ENCODE peak calls at places on chromosomes 13 and 19, in eight cellular contexts. One of them, this sample, is unnamed.
A peak's percentile ranks its signal among the peaks of the same experiment; 100 is the strongest.

GRCh38 chr13:48156466-48156865 is 61.6 kb upstream of the MED4 start:
- DNase-seq in GM13977: no peak
- DNase-seq in psoas muscle: no peak
- DNase-seq in upper lobe of left lung: peak; percentile 45
- DNase-seq in body of pancreas: peak; percentile 18
- DNase-seq in PC-9: no peak
- DNase-seq in left lung: no peak
- DNase-seq in IMR-90: no peak
- DNase-seq in this sample: no peak

GRCh38 chr13:51444922-51445321 is 7.9 kb downstream of the INTS6 start:
- DNase-seq in GM13977: no peak
- DNase-seq in psoas muscle: no peak
- DNase-seq in upper lobe of left lung: no peak
- DNase-seq in body of pancreas: no peak
- DNase-seq in PC-9: no peak
- DNase-seq in left lung: no peak
- DNase-seq in IMR-90: peak; percentile 68
- DNase-seq in this sample: no peak

GRCh38 chr19:7869453-7869909 is 4.7 kb downstream of the PRR36 start:
- DNase-seq in GM13977: peak; percentile 93
- DNase-seq in psoas muscle: peak; percentile 49
- DNase-seq in upper lobe of left lung: peak; percentile 76
- DNase-seq in body of pancreas: peak; percentile 65
- DNase-seq in PC-9: peak; percentile 63
- DNase-seq in left lung: peak; percentile 87
- DNase-seq in IMR-90: peak; percentile 28
- DNase-seq in this sample: peak; percentile 75

GRCh38 chr13:111204438-111205177 is 89.5 kb downstream of the ARHGEF7 start:
- DNase-seq in GM13977: no peak
- DNase-seq in psoas muscle: peak; percentile 60
- DNase-seq in upper lobe of left lung: peak; percentile 69
- DNase-seq in body of pancreas: peak; percentile 50
- DNase-seq in PC-9: no peak
- DNase-seq in left lung: no peak
- DNase-seq in IMR-90: peak; percentile 84
- DNase-seq in this sample: no peak

GRCh38 chr19:35696835-35697234 is 7.5 kb upstream of the ZBTB32 start:
- DNase-seq in GM13977: peak; percentile 72
- DNase-seq in psoas muscle: no peak
- DNase-seq in upper lobe of left lung: no peak
- DNase-seq in body of pancreas: no peak
- DNase-seq in PC-9: no peak
- DNase-seq in left lung: no peak
- DNase-seq in IMR-90: no peak
- DNase-seq in this sample: no peak

GRCh38 chr13:39415403-39415802 is 187.6 kb downstream of the LHFPL6 start:
- DNase-seq in GM13977: no peak
- DNase-seq in psoas muscle: peak; percentile 41
- DNase-seq in upper lobe of left lung: peak; percentile 61
- DNase-seq in body of pancreas: peak; percentile 33
- DNase-seq in PC-9: no peak
- DNase-seq in left lung: no peak
- DNase-seq in IMR-90: peak; percentile 43
- DNase-seq in this sample: no peak

GRCh38 chr13:31674056-31674455 is 65.3 kb upstream of the RXFP2 start:
- DNase-seq in GM13977: no peak
- DNase-seq in psoas muscle: no peak
- DNase-seq in upper lobe of left lung: no peak
- DNase-seq in body of pancreas: no peak
- DNase-seq in PC-9: no peak
- DNase-seq in left lung: no peak
- DNase-seq in IMR-90: no peak
- DNase-seq in this sample: no peak

GRCh38 chr13:42320375-42320787 is 48.4 kb downstream of the AKAP11 start:
- DNase-seq in GM13977: no peak
- DNase-seq in psoas muscle: no peak
- DNase-seq in upper lobe of left lung: no peak
- DNase-seq in body of pancreas: no peak
- DNase-seq in PC-9: no peak
- DNase-seq in left lung: no peak
- DNase-seq in IMR-90: no peak
- DNase-seq in this sample: no peak

GRCh38 chr13:30340367-30341184 is 33.2 kb upstream of the KATNAL1 start:
- DNase-seq in GM13977: no peak
- DNase-seq in psoas muscle: peak; percentile 78
- DNase-seq in upper lobe of left lung: peak; percentile 60
- DNase-seq in body of pancreas: peak; percentile 53
- DNase-seq in PC-9: peak; percentile 66
- DNase-seq in left lung: no peak
- DNase-seq in IMR-90: peak; percentile 89
- DNase-seq in this sample: no peak

GRCh38 chr13:40980466-40980865 is 38.6 kb downstream of the ELF1 start:
- DNase-seq in GM13977: no peak
- DNase-seq in psoas muscle: no peak
- DNase-seq in upper lobe of left lung: no peak
- DNase-seq in body of pancreas: no peak
- DNase-seq in PC-9: no peak
- DNase-seq in left lung: no peak
- DNase-seq in IMR-90: no peak
- DNase-seq in this sample: no peak

GRCh38 chr19:35134601-35135091 is at the start of gene LGI4:
- DNase-seq in GM13977: no peak
- DNase-seq in psoas muscle: no peak
- DNase-seq in upper lobe of left lung: no peak
- DNase-seq in body of pancreas: no peak
- DNase-seq in PC-9: no peak
- DNase-seq in left lung: no peak
- DNase-seq in IMR-90: no peak
- DNase-seq in this sample: no peak

GRCh38 chr19:38229585-38230073 is 5.6 kb upstream of the DPF1 start:
- DNase-seq in GM13977: peak; percentile 94
- DNase-seq in psoas muscle: peak; percentile 43
- DNase-seq in upper lobe of left lung: peak; percentile 41
- DNase-seq in body of pancreas: peak; percentile 57
- DNase-seq in PC-9: no peak
- DNase-seq in left lung: no peak
- DNase-seq in IMR-90: peak; percentile 91
- DNase-seq in this sample: peak; percentile 83

GRCh38 chr13:82625753-82626152 is 1256.5 kb downstream of the SLITRK1 start:
- DNase-seq in GM13977: no peak
- DNase-seq in psoas muscle: no peak
- DNase-seq in upper lobe of left lung: no peak
- DNase-seq in body of pancreas: no peak
- DNase-seq in PC-9: no peak
- DNase-seq in left lung: no peak
- DNase-seq in IMR-90: no peak
- DNase-seq in this sample: no peak

GRCh38 chr13:34750078-34750703 is 191.9 kb upstream of the NBEA start:
- DNase-seq in GM13977: no peak
- DNase-seq in psoas muscle: no peak
- DNase-seq in upper lobe of left lung: no peak
- DNase-seq in body of pancreas: peak; percentile 27
- DNase-seq in PC-9: no peak
- DNase-seq in left lung: no peak
- DNase-seq in IMR-90: no peak
- DNase-seq in this sample: no peak

GRCh38 chr13:98333481-98333880 is 156.4 kb upstream of the RNF113B start:
- DNase-seq in GM13977: no peak
- DNase-seq in psoas muscle: no peak
- DNase-seq in upper lobe of left lung: no peak
- DNase-seq in body of pancreas: no peak
- DNase-seq in PC-9: peak; percentile 26
- DNase-seq in left lung: no peak
- DNase-seq in IMR-90: no peak
- DNase-seq in this sample: no peak

GRCh38 chr13:46905249-46905648 is 8.4 kb upstream of the HTR2A start:
- DNase-seq in GM13977: no peak
- DNase-seq in psoas muscle: no peak
- DNase-seq in upper lobe of left lung: no peak
- DNase-seq in body of pancreas: no peak
- DNase-seq in PC-9: no peak
- DNase-seq in left lung: no peak
- DNase-seq in IMR-90: peak; percentile 26
- DNase-seq in this sample: no peak
- TF ChIP-seq CTCF in GM13977: peak; percentile 58
- TF ChIP-seq CTCF in psoas muscle: no peak
- TF ChIP-seq CTCF in upper lobe of left lung: no peak
- TF ChIP-seq CTCF in body of pancreas: no peak
- TF ChIP-seq CTCF in PC-9: no peak
- TF ChIP-seq CTCF in left lung: no peak
- TF ChIP-seq CTCF in IMR-90: peak; percentile 31
- TF ChIP-seq CTCF in this sample: peak; percentile 25

GRCh38 chr19:42594617-42595489 is at the start of gene CEACAM8:
- DNase-seq in GM13977: no peak
- DNase-seq in psoas muscle: no peak
- DNase-seq in upper lobe of left lung: peak; percentile 44
- DNase-seq in body of pancreas: no peak
- DNase-seq in PC-9: no peak
- DNase-seq in left lung: peak; percentile 74
- DNase-seq in IMR-90: no peak
- DNase-seq in this sample: no peak
- TF ChIP-seq CTCF in GM13977: no peak
- TF ChIP-seq CTCF in psoas muscle: no peak
- TF ChIP-seq CTCF in upper lobe of left lung: no peak
- TF ChIP-seq CTCF in body of pancreas: no peak
- TF ChIP-seq CTCF in PC-9: peak; percentile 16
- TF ChIP-seq CTCF in left lung: no peak
- TF ChIP-seq CTCF in IMR-90: no peak
- TF ChIP-seq CTCF in this sample: no peak

DNA sequence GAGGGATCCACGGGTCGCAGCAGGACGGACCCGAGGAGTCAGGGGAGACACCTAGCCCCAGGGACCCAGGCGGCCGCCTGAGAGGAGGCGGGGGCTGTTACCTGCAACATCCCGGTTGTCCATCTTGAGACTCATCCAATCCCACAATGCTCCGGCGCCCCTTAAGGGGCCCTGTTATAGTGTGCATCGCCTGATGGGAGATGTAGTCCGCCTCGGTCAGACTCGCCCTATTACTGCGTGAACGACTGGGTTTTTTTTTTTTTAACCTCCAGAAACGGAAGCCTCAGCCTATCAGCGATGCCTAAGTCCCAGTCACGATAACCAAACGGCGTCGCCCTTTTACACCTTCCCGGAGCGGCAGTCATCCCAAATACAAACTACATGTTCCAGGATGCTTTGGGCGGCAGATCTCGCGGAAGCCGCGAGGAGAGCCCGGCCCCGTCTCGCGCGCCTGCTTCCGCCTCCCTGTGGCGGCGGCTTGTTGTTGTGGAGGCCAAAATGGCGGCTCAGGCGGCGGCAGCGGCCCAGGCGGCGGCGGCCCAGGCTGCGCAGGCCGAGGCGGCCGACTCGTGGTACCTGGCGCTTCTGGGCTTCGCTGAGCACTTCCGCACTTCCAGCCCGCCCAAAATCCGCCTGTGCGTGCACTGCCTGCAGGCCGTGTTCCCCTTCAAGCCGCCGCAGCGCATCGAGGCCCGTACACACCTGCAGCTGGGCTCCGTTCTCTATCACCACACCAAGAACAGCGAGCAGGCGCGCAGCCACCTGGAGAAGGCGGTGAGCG is at the start of the genes MAU2 and SUGP1:
- DNase-seq in GM13977: peak; percentile 97
- DNase-seq in psoas muscle: peak; percentile 88
- DNase-seq in upper lobe of left lung: peak; percentile 92
- DNase-seq in body of pancreas: peak; percentile 89
- DNase-seq in PC-9: peak; percentile 90
- DNase-seq in left lung: peak; percentile 97
- DNase-seq in IMR-90: peak; percentile 90
- DNase-seq in this sample: peak; percentile 87
- TF ChIP-seq CTCF in GM13977: peak; percentile 16
- TF ChIP-seq CTCF in psoas muscle: peak; percentile 48
- TF ChIP-seq CTCF in upper lobe of left lung: peak; percentile 28
- TF ChIP-seq CTCF in body of pancreas: peak; percentile 46
- TF ChIP-seq CTCF in PC-9: no peak
- TF ChIP-seq CTCF in left lung: peak; percentile 38
- TF ChIP-seq CTCF in IMR-90: peak; percentile 36
- TF ChIP-seq CTCF in this sample: no peak

GRCh38 chr19:11549386-11549953 is 9.6 kb downstream of the ELOF1 start:
- DNase-seq in GM13977: peak; percentile 5
- DNase-seq in psoas muscle: no peak
- DNase-seq in upper lobe of left lung: no peak
- DNase-seq in body of pancreas: no peak
- DNase-seq in PC-9: no peak
- DNase-seq in left lung: no peak
- DNase-seq in IMR-90: no peak
- DNase-seq in this sample: no peak
- TF ChIP-seq CTCF in GM13977: no peak
- TF ChIP-seq CTCF in psoas muscle: no peak
- TF ChIP-seq CTCF in upper lobe of left lung: no peak
- TF ChIP-seq CTCF in body of pancreas: no peak
- TF ChIP-seq CTCF in PC-9: no peak
- TF ChIP-seq CTCF in left lung: no peak
- TF ChIP-seq CTCF in IMR-90: no peak
- TF ChIP-seq CTCF in this sample: no peak

This sample was measured in RWPE2.